ENCODE peak calls at places on chromosomes 5 and 9, in seven cellular contexts. K is PC-3, C is GM23248, A is hepatocyte, T is OCI-LY7, L is neural progenitor cell, U is HCT116. R is an unnamed sample.

GRCh38 chr5:154087260-154087659 is 48.5 kb downstream of the MFAP3 start:
- DNase-seq in K (no peak), L (peak), U (no peak), C (peak), T (no peak), A (no peak), R (no peak)

GRCh38 chr9:21454149-21454548 is 13.9 kb downstream of the IFNA1 start:
- DNase-seq in K (peak), T (no peak), U (no peak), A (no peak), L (no peak), C (peak), R (no peak)

GRCh38 chr9:93200989-93201339 is 17.0 kb downstream of the WNK2 start:
- DNase-seq in A (no peak), L (no peak), T (no peak), C (no peak), K (no peak), U (no peak), R (no peak)

GRCh38 chr5:149356391-149356790 is 1.5 kb upstream of the PCYOX1L start:
- DNase-seq in C (peak), L (no peak), U (no peak), A (no peak), T (no peak), K (no peak), R (no peak)

GRCh38 chr5:1788200-1788599 is 11.4 kb downstream of the MRPL36 start:
- DNase-seq in C (no peak), L (no peak), T (no peak), A (no peak), U (no peak), K (no peak), R (no peak)

GRCh38 chr9:12566411-12566810 is 126.8 kb upstream of the TYRP1 start:
- DNase-seq in U (no peak), L (no peak), T (no peak), K (no peak), A (no peak), C (no peak), R (no peak)

GRCh38 chr5:107270561-107270960 is 400.2 kb downstream of the EFNA5 start:
- DNase-seq in A (no peak), K (no peak), U (no peak), C (no peak), T (no peak), L (no peak), R (no peak)

GRCh38 chr5:185095-186070 is 5.9 kb upstream of the LRRC14B start:
- DNase-seq in K (no peak), T (no peak), U (no peak), C (no peak), A (no peak), L (no peak), R (no peak)

GRCh38 chr5:132849347-132849746 is 16.9 kb downstream of the GDF9 start:
- DNase-seq in C (no peak), U (no peak), T (no peak), A (peak), L (no peak), K (no peak), R (no peak)

GRCh38 chr9:104091708-104092107 is 2.4 kb upstream of the SMC2 start:
- DNase-seq in T (peak), K (no peak), C (peak), U (no peak), L (peak), A (no peak), R (peak)

GRCh38 chr9:128575469-128575868 is 23.1 kb downstream of the SPTAN1 start:
- DNase-seq in C (peak), T (no peak), U (no peak), K (no peak), L (no peak), A (no peak), R (no peak)

GRCh38 chr5:39619161-39619818 is 194.5 kb upstream of the DAB2 start:
- DNase-seq in A (peak), T (no peak), U (no peak), C (no peak), K (peak), L (no peak), R (no peak)

GRCh38 chr9:135078361-135078821 is 9.1 kb upstream of the OLFM1 start:
- DNase-seq in C (no peak), A (no peak), T (no peak), L (no peak), U (no peak), K (no peak), R (no peak)

GRCh38 chr9:119802621-119803020 is 433.4 kb upstream of the BRINP1 start:
- DNase-seq in K (no peak), U (no peak), A (peak), L (peak), C (peak), T (no peak), R (peak)

GRCh38 chr5:17189381-17190036 is 27.9 kb upstream of the BASP1 start:
- DNase-seq in A (peak), T (peak), C (peak), U (peak), L (peak), K (peak), R (peak)

GRCh38 chr5:9559965-9560364 is 14.1 kb upstream of the SEMA5A start:
- DNase-seq in C (no peak), K (peak), L (no peak), T (no peak), U (no peak), A (no peak), R (no peak)

GRCh38 chr9:125854553-125855275 is 107.5 kb downstream of the PBX3 start:
- DNase-seq in T (no peak), K (peak), L (no peak), C (peak), A (no peak), U (no peak), R (no peak)

GRCh38 chr5:126794157-126794828 is 17.4 kb downstream of the LMNB1 start:
- DNase-seq in T (peak), C (no peak), L (no peak), U (no peak), A (no peak), K (no peak), R (no peak)

GRCh38 chr9:125428060-125428481 is 166.4 kb downstream of the GAPVD1 start:
- DNase-seq in U (peak), T (peak), A (no peak), C (peak), L (no peak), K (peak), R (peak)

GRCh38 chr5:37938861-37939260 is 99.0 kb upstream of the GDNF start:
- DNase-seq in L (no peak), A (no peak), C (no peak), K (no peak), T (no peak), U (no peak), R (no peak)

GRCh38 chr9:88835038-88835466 is 156.2 kb upstream of the S1PR3 start:
- DNase-seq in A (no peak), C (peak), T (peak), U (no peak), L (no peak), K (peak), R (no peak)

GRCh38 chr9:74499770-74500583 is 2.8 kb downstream of the RORB start:
- DNase-seq in K (no peak), L (peak), A (peak), C (no peak), T (no peak), U (no peak), R (peak)

GRCh38 chr9:93064392-93065124 is 6.1 kb downstream of the SUSD3 start:
- DNase-seq in T (peak), L (no peak), C (no peak), A (no peak), U (no peak), K (no peak), R (no peak)

GRCh38 chr5:37208883-37209808 is 40.0 kb downstream of the CPLANE1 start:
- DNase-seq in T (no peak), U (no peak), K (no peak), A (no peak), L (no peak), C (peak), R (peak)

GRCh38 chr5:1859099-1859498 is 23.6 kb downstream of the IRX4 start:
- DNase-seq in T (no peak), U (no peak), L (no peak), K (no peak), C (no peak), A (no peak), R (no peak)

GRCh38 chr9:105050296-105050695 is 122.3 kb upstream of the ABCA1 start:
- DNase-seq in T (no peak), K (peak), A (no peak), U (no peak), L (no peak), C (peak), R (no peak)

GRCh38 chr5:1546556-1546955 is 22.8 kb upstream of the LPCAT1 start:
- DNase-seq in U (no peak), C (no peak), A (no peak), L (no peak), T (no peak), K (peak), R (no peak)

GRCh38 chr9:92455217-92455616 is 27.1 kb downstream of the ASPN start:
- DNase-seq in L (peak), T (peak), C (no peak), U (peak), A (no peak), K (peak), R (peak)

GRCh38 chr5:9549941-9550340 is 4.1 kb upstream of the SEMA5A start:
- DNase-seq in K (no peak), C (peak), U (no peak), L (no peak), T (no peak), A (no peak), R (no peak)

DNA sequence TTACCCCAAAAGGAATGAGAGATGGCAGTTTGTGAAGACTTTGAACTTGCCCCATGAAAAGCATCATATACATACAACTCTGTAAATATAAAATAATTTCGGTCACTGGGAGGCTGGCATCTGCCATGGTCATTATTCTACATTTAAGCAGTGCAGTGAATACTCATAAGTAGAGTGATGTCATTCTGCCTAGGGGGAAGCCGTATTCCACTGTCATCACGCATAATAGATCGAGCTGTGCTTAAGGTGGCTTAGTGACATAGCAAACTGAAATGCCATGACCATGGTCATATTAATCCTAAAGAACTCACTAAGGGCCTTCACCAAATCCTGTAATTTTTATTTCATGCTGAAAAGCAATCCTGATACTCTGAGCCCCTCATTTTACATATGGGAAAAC is 42.4 kb upstream of the NR4A3 start:
- DNase-seq in U (no peak), T (no peak), A (no peak), C (no peak), L (no peak), K (no peak), R (no peak)
- TF ChIP-seq EZH2phosphoT487 in U (no peak), T (no peak), A (no peak), C (no peak), L (no peak), K (no peak), R (no peak)

GRCh38 chr5:179732918-179733763 is 519 bp downstream of the MAML1 start:
- DNase-seq in U (no peak), C (peak), A (peak), L (peak), T (peak), K (peak), R (peak)

GRCh38 chr5:179730852-179731251 is 1.8 kb upstream of the MAML1 start:
- DNase-seq in K (no peak), A (no peak), C (no peak), L (no peak), U (no peak), T (no peak), R (no peak)

GRCh38 chr5:179730356-179730755 is 2.3 kb upstream of the MAML1 start:
- DNase-seq in A (no peak), U (no peak), T (no peak), L (no peak), C (no peak), K (no peak), R (no peak)

GRCh38 chr5:179732412-179732917 is at the start of gene MAML1:
- DNase-seq in U (peak), T (peak), A (peak), C (peak), L (peak), K (peak), R (peak)

GRCh38 chr5:179731791-179732411 is 721 bp upstream of the MAML1 start:
- DNase-seq in K (peak), T (no peak), L (no peak), A (peak), U (no peak), C (peak), R (no peak)
- TF ChIP-seq EZH2phosphoT487 in K (no peak), T (no peak), L (no peak), A (no peak), U (no peak), C (no peak), R (no peak)

GRCh38 chr9:115015018-115015635 is 84.7 kb upstream of the TNFSF8 start:
- DNase-seq in T (peak), U (peak), K (peak), A (peak), C (peak), L (peak), R (peak)
- TF ChIP-seq EZH2phosphoT487 in T (no peak), U (no peak), K (no peak), A (no peak), C (no peak), L (no peak), R (no peak)

GRCh38 chr5:80136751-80137272 is 101.7 kb downstream of the THBS4 start:
- DNase-seq in U (no peak), A (no peak), T (no peak), K (no peak), L (no peak), C (no peak), R (no peak)
- TF ChIP-seq EZH2phosphoT487 in U (no peak), A (no peak), T (no peak), K (no peak), L (no peak), C (no peak), R (no peak)

DNA sequence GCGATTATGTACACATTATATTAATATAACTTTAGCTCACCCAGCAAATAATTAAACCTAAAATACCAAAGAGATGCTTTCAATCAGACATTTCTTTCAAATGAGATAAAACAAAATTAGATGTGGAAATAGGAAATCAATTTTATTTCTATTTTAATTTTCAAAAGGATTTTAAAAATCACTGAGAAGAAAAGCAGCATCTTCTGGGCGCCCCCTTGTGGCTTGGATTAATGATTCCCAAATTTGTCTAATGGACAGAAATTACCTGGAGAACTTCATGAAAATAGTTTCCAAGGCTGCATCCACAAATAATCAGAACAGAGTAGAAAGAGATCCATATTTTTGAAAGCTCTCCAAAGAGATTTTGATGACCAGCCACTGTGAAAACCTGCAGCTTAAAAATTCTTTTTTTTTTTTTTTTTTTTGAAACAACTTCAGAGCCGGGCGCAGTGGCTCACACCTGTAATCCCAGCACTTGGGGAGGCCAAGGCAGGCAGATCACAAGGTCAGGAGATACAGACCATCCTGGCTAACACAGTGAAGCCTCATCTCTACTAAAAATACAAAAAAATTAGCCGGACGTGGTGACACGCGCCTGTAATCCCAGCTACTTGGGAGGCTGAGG is 50.9 kb upstream of the CEMIP2 start:
- DNase-seq in C (peak), L (peak), K (peak), T (peak), A (peak), U (peak), R (peak)
- TF ChIP-seq EZH2phosphoT487 in C (no peak), L (no peak), K (no peak), T (no peak), A (no peak), U (no peak), R (no peak)

GRCh38 chr5:157944077-157944633 is 85.2 kb upstream of the CLINT1 start:
- DNase-seq in T (no peak), C (no peak), K (no peak), L (peak), U (no peak), A (no peak), R (no peak)
- TF ChIP-seq EZH2phosphoT487 in T (no peak), C (no peak), K (no peak), L (no peak), U (no peak), A (no peak), R (no peak)